ENCODE peak calls at places on chromosomes 2 and 18, in nine cellular contexts. T, Q, U, X, O, C, D, I and K are unnamed samples.

GRCh38 chr2:48173141-48173540 is 266.8 kb upstream of the FBXO11 start:
- DNase-seq in C (no peak), U (no peak), I (no peak), D (no peak), T (no peak), Q (no peak), X (no peak), O (no peak), K (no peak)

GRCh38 chr2:196278491-196278911 is 107.1 kb upstream of the STK17B start:
- DNase-seq in U (no peak), I (no peak), C (no peak), Q (no peak), O (no peak), X (no peak), T (no peak), D (no peak), K (peak)

GRCh38 chr2:25362564-25363145 is 20.9 kb upstream of the DNMT3A start:
- DNase-seq in Q (no peak), T (no peak), O (peak), I (peak), D (no peak), C (no peak), X (no peak), U (no peak), K (peak)

GRCh38 chr2:3246928-3247714 is 130.5 kb downstream of the EIPR1 start:
- DNase-seq in X (peak), O (no peak), U (no peak), C (no peak), D (no peak), Q (no peak), T (no peak), I (no peak), K (no peak)

GRCh38 chr2:202115385-202116060 is 42.5 kb downstream of the KIAA2012 start:
- DNase-seq in D (no peak), I (no peak), U (no peak), X (no peak), T (no peak), O (no peak), Q (no peak), C (no peak), K (no peak)

GRCh38 chr2:170228429-170228828 is 50.5 kb downstream of the MYO3B start:
- DNase-seq in C (no peak), O (no peak), Q (no peak), I (no peak), U (no peak), D (no peak), X (no peak), T (no peak), K (no peak)

GRCh38 chr2:136381722-136382633 is 264.0 kb upstream of the CXCR4 start:
- DNase-seq in C (no peak), D (no peak), U (no peak), I (peak), T (no peak), X (no peak), O (peak), Q (no peak), K (peak)

GRCh38 chr2:3585239-3586109 is 9.4 kb upstream of the COLEC11 start:
- DNase-seq in C (no peak), O (peak), I (no peak), X (peak), Q (peak), T (no peak), U (no peak), D (no peak), K (no peak)

GRCh38 chr2:168482245-168482644 is 26.2 kb downstream of the CERS6 start:
- DNase-seq in D (no peak), T (no peak), X (no peak), O (no peak), U (no peak), I (no peak), C (no peak), Q (no peak), K (no peak)

GRCh38 chr2:234363647-234364294 is 133.1 kb downstream of the ARL4C start:
- DNase-seq in O (no peak), X (no peak), I (no peak), T (no peak), U (no peak), D (no peak), Q (no peak), C (no peak), K (no peak)

GRCh38 chr2:117917223-117917917 is 96.5 kb downstream of the CCDC93 start:
- DNase-seq in C (no peak), I (no peak), X (peak), Q (no peak), O (no peak), D (no peak), U (no peak), T (no peak), K (no peak)

GRCh38 chr2:43486604-43487003 is 109.2 kb downstream of the THADA start:
- DNase-seq in I (peak), T (no peak), Q (peak), O (no peak), U (no peak), C (no peak), D (no peak), X (peak), K (no peak)

GRCh38 chr2:26922638-26923466 is 47.6 kb upstream of the MAPRE3 start:
- DNase-seq in O (peak), U (no peak), T (no peak), I (no peak), X (peak), D (peak), Q (peak), C (no peak), K (peak)

GRCh38 chr18:58316400-58316942 is 272.4 kb downstream of the NEDD4L start:
- DNase-seq in C (no peak), Q (no peak), D (no peak), U (no peak), T (no peak), I (no peak), O (no peak), X (no peak), K (no peak)

GRCh38 chr18:58320907-58321561 is 277.0 kb downstream of the NEDD4L start:
- DNase-seq in Q (no peak), U (no peak), I (no peak), D (no peak), T (no peak), O (no peak), X (no peak), C (no peak), K (no peak)

GRCh38 chr18:58316943-58317342 is 272.9 kb downstream of the NEDD4L start:
- DNase-seq in Q (no peak), T (no peak), I (no peak), C (no peak), D (no peak), X (no peak), O (no peak), U (no peak), K (no peak)

GRCh38 chr18:58321986-58322385 is 278.0 kb downstream of the NEDD4L start:
- DNase-seq in O (peak), X (peak), I (peak), C (no peak), T (peak), Q (peak), U (no peak), D (peak), K (no peak)

DNA sequence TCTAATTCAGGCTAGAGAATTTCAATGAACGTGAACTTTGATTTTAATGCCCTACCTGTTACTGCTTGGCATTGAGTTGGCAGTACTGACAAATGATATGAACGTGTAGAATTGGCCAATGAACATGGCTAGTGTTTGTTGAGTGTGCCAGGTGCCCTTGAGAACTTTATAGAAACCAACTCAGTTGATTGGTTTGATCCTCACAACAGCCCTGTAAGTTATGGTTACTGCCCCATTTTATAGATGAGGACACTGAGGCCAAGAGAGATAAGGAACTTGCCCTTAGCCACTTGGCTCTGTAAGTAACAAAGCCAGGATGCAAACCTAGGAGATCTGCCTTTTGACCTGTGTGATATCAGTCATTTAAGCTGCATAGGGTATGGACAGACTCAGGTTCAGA is 275.7 kb downstream of the NEDD4L start:
- DNase-seq in I (no peak), Q (no peak), O (no peak), T (no peak), U (no peak), D (no peak), C (no peak), X (no peak), K (no peak)
- H3K27ac ChIP-seq in I (no peak), Q (no peak), O (peak), T (no peak), U (no peak), D (no peak), C (no peak), X (no peak), K (no peak)

GRCh38 chr2:144583362-144583692 is 63.4 kb upstream of the ZEB2 start:
- DNase-seq in Q (no peak), X (no peak), T (no peak), O (no peak), D (no peak), I (no peak), C (no peak), U (no peak), K (no peak)
- H3K27ac ChIP-seq in Q (no peak), X (no peak), T (no peak), O (no peak), D (no peak), I (peak), C (no peak), U (no peak), K (no peak)

DNA sequence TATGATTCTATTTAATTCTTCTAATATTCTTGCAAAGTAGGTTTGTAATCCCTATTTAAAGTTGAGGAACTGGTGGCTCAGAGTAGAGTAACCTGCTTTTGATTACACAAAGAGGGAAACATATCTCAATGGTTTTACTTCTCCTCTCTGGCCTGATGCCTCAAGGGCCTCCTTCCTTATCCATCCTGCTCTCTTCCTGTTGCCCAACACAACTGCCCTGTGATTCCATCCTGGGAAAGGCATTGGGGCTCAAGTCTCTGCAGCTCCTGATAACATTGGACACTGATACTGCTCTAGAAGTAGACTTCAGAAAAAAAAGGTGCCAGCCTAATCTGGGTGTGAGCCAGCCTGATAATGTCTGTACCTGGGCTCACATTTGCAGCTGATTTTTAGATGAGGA is 75.8 kb downstream of the RDH14 start:
- DNase-seq in T (no peak), Q (no peak), C (no peak), U (no peak), D (no peak), X (no peak), O (no peak), I (no peak), K (no peak)
- H3K27ac ChIP-seq in T (no peak), Q (no peak), C (no peak), U (no peak), D (no peak), X (no peak), O (no peak), I (no peak), K (no peak)

DNA sequence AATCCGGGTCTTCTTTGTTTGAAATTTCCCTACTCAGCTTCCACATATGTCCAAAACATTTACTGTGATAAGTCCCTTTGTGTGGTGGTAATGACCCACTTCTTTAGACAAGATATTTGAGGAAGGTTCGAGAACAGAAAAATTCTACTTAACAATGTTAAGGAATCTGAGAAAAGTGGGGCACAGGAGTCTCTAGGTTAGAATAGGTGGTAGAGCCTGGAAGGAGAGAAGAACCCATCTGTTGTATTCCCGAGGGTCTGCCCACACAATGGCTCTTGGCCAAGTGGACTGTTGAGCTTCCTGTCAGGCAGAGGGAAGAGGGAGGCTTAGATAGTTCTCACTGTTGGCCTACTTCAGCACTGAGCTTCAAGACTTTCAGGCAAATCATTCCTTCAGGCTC is 4.3 kb downstream of the IGFBP2 start:
- DNase-seq in U (no peak), C (no peak), Q (no peak), D (no peak), X (no peak), O (no peak), T (no peak), I (no peak), K (no peak)
- H3K27ac ChIP-seq in U (no peak), C (peak), Q (no peak), D (no peak), X (peak), O (peak), T (peak), I (no peak), K (peak)

GRCh38 chr18:55324166-55324565 is 263.8 kb downstream of the TCF4 start:
- DNase-seq in C (no peak), D (no peak), X (no peak), O (no peak), I (no peak), T (no peak), U (no peak), Q (no peak), K (no peak)

GRCh38 chr18:55328301-55328700 is 259.7 kb downstream of the TCF4 start:
- DNase-seq in U (no peak), O (no peak), D (no peak), C (no peak), T (no peak), X (no peak), I (no peak), Q (no peak), K (no peak)

GRCh38 chr18:55331301-55331700 is 256.7 kb downstream of the TCF4 start:
- DNase-seq in U (no peak), X (no peak), Q (no peak), O (no peak), C (no peak), T (no peak), D (no peak), I (no peak), K (no peak)

GRCh38 chr18:55326134-55326533 is 261.9 kb downstream of the TCF4 start:
- DNase-seq in I (no peak), T (no peak), D (no peak), C (no peak), Q (no peak), X (no peak), O (no peak), U (no peak), K (no peak)

DNA sequence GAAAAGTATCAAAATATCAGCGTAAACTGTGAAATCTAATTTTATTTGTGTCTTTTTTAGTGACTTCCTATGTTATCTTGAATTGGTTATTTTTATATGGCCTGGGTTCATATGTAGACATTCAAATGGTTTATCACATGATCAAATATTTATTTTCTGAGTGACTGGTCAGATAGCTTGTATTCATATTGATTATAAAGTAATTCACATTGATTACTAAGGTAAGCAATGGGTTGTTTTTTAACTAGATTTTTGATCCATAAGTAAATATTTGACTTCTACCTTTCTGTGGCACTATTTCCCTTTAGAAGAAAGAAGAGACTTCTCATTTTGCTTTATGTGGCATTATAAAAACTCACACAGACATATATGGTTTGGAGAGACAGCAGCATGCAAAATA is 260.5 kb downstream of the TCF4 start:
- DNase-seq in Q (no peak), D (no peak), C (no peak), U (no peak), O (no peak), T (no peak), X (no peak), I (no peak), K (no peak)
- H3K27ac ChIP-seq in Q (peak), D (peak), C (no peak), U (peak), O (no peak), T (peak), X (no peak), I (no peak), K (no peak)

GRCh38 chr18:63320690-63321265 is 1.2 kb upstream of the BCL2 start:
- DNase-seq in O (peak), U (peak), Q (peak), T (no peak), C (peak), X (peak), I (peak), D (no peak), K (peak)
- H3K27ac ChIP-seq in O (peak), U (peak), Q (peak), T (peak), C (peak), X (peak), I (peak), D (peak), K (peak)

DNA sequence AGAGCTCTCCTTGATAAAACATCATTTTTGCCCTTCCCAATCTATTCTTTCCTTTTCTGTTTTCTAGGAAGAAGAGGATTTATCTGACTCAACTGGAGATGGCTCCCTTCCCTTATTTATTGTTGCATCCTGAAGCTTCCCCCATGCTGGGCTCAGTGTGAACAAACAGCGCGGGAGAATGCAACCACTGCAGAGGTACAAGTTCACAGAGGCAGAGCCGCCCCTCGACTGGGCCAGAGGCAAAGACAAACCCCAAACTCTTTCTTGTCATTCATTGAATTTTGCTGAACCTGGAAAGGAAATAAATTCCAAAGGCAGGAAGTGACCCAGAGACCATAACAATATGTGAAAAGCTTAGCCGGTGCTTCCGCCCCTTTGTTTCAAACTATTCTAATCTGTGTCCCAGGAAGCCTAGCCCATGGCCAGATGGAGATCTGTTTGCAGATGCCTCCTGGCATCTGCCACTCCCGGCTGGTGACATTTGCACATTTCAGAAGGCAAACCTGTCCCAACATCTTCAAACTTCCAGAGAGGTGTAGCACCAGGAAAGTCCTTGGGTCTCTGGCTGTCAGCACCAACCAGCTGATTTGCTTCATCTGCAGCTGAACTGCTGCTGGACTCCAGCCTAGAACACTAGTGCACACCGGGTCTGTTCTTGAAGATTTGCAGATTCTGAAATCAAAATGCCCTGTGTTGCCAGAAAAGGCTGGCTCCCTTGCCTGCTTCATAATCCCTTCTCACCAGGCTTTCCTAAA is 79.4 kb upstream of the MAP4K3 start:
- DNase-seq in T (no peak), O (peak), D (peak), U (no peak), X (peak), C (no peak), I (no peak), Q (no peak), K (no peak)
- H3K27ac ChIP-seq in T (no peak), O (no peak), D (peak), U (peak), X (no peak), C (no peak), I (peak), Q (peak), K (no peak)

GRCh38 chr2:101806123-101806522 is 108.6 kb downstream of the MAP4K4 start:
- DNase-seq in Q (no peak), U (no peak), I (no peak), D (no peak), T (no peak), X (peak), C (no peak), O (no peak), K (no peak)
- H3K27ac ChIP-seq in Q (peak), U (no peak), I (no peak), D (peak), T (no peak), X (peak), C (no peak), O (no peak), K (no peak)